ENCODE peak calls at places on chromosome 3, in six cellular contexts. One of them, this sample, is unnamed.

GRCh38 chr3:169865176-169865800 is 4.4 kb downstream of the LRRC31 start:
- DNase-seq in tibial artery: no peak
- DNase-seq in CD8-positive, alpha-beta memory T cell: no peak
- DNase-seq in heart left ventricle: no peak
- DNase-seq in fibroblast of lung: no peak
- DNase-seq in uterus: no peak
- DNase-seq in this sample: no peak

GRCh38 chr3:22704571-22705354 is 498.4 kb upstream of the UBE2E2 start:
- DNase-seq in CD8-positive, alpha-beta memory T cell: no peak
- DNase-seq in heart left ventricle: no peak
- DNase-seq in tibial artery: no peak
- DNase-seq in fibroblast of lung: no peak
- DNase-seq in uterus: no peak
- DNase-seq in this sample: no peak

GRCh38 chr3:36653095-36653494 is 111.3 kb downstream of the DCLK3 start:
- DNase-seq in tibial artery: no peak
- DNase-seq in fibroblast of lung: peak; percentile 56
- DNase-seq in heart left ventricle: no peak
- DNase-seq in CD8-positive, alpha-beta memory T cell: no peak
- DNase-seq in uterus: no peak
- DNase-seq in this sample: no peak

GRCh38 chr3:159854500-159855124 is 134.0 kb upstream of the IL12A start:
- DNase-seq in tibial artery: no peak
- DNase-seq in heart left ventricle: no peak
- DNase-seq in CD8-positive, alpha-beta memory T cell: no peak
- DNase-seq in fibroblast of lung: peak; percentile 99
- DNase-seq in uterus: no peak
- DNase-seq in this sample: no peak

GRCh38 chr3:30511524-30512278 is 94.7 kb upstream of the TGFBR2 start:
- DNase-seq in uterus: no peak
- DNase-seq in CD8-positive, alpha-beta memory T cell: no peak
- DNase-seq in tibial artery: no peak
- DNase-seq in fibroblast of lung: peak; percentile 99
- DNase-seq in heart left ventricle: no peak
- DNase-seq in this sample: no peak

GRCh38 chr3:90035643-90036042 is 928.2 kb downstream of the EPHA3 start:
- DNase-seq in tibial artery: no peak
- DNase-seq in fibroblast of lung: no peak
- DNase-seq in CD8-positive, alpha-beta memory T cell: no peak
- DNase-seq in uterus: no peak
- DNase-seq in heart left ventricle: no peak
- DNase-seq in this sample: no peak

GRCh38 chr3:43015572-43016512 is 36.7 kb downstream of the GASK1A start:
- DNase-seq in heart left ventricle: no peak
- DNase-seq in tibial artery: no peak
- DNase-seq in uterus: no peak
- DNase-seq in fibroblast of lung: no peak
- DNase-seq in CD8-positive, alpha-beta memory T cell: peak; percentile 50
- DNase-seq in this sample: no peak

GRCh38 chr3:184336484-184337230 is 743 bp upstream of the FAM131A start:
- DNase-seq in tibial artery: peak; percentile 77
- DNase-seq in CD8-positive, alpha-beta memory T cell: no peak
- DNase-seq in uterus: peak; percentile 39
- DNase-seq in heart left ventricle: peak; percentile 58
- DNase-seq in fibroblast of lung: peak; percentile 68
- DNase-seq in this sample: no peak

GRCh38 chr3:65814883-65815578 is 223.7 kb downstream of the MAGI1 start:
- DNase-seq in CD8-positive, alpha-beta memory T cell: no peak
- DNase-seq in heart left ventricle: no peak
- DNase-seq in tibial artery: no peak
- DNase-seq in uterus: no peak
- DNase-seq in fibroblast of lung: no peak
- DNase-seq in this sample: no peak

GRCh38 chr3:65820600-65820999 is 218.1 kb downstream of the MAGI1 start:
- DNase-seq in CD8-positive, alpha-beta memory T cell: no peak
- DNase-seq in heart left ventricle: no peak
- DNase-seq in tibial artery: no peak
- DNase-seq in uterus: no peak
- DNase-seq in fibroblast of lung: no peak
- DNase-seq in this sample: no peak

GRCh38 chr3:65819896-65820295 is 218.8 kb downstream of the MAGI1 start:
- DNase-seq in CD8-positive, alpha-beta memory T cell: no peak
- DNase-seq in heart left ventricle: no peak
- DNase-seq in uterus: no peak
- DNase-seq in tibial artery: no peak
- DNase-seq in fibroblast of lung: no peak
- DNase-seq in this sample: no peak
- H3K4me1 ChIP-seq in CD8-positive, alpha-beta memory T cell: no peaks in the 10 kb centered on the region
- H3K4me1 ChIP-seq in heart left ventricle: no peaks in the 10 kb centered on the region
- H3K4me1 ChIP-seq in uterus: no peaks in the 10 kb centered on the region
- H3K4me1 ChIP-seq in tibial artery: no peaks in the 10 kb centered on the region
- H3K4me1 ChIP-seq in fibroblast of lung: no peaks in the 10 kb centered on the region
- H3K4me1 ChIP-seq in this sample: no peaks in the 10 kb centered on the region

GRCh38 chr3:187739125-187739560 is 6.1 kb downstream of the BCL6 start:
- DNase-seq in uterus: no peak
- DNase-seq in heart left ventricle: peak; percentile 51
- DNase-seq in tibial artery: peak; percentile 78
- DNase-seq in fibroblast of lung: peak; percentile 28
- DNase-seq in CD8-positive, alpha-beta memory T cell: no peak
- DNase-seq in this sample: peak; percentile 94

GRCh38 chr3:187740446-187741399 is 4.5 kb downstream of the BCL6 start:
- DNase-seq in uterus: peak; percentile 78
- DNase-seq in CD8-positive, alpha-beta memory T cell: peak; percentile 60
- DNase-seq in fibroblast of lung: peak; percentile 79
- DNase-seq in tibial artery: peak; percentile 85
- DNase-seq in heart left ventricle: peak; percentile 76
- DNase-seq in this sample: peak; percentile 94

GRCh38 chr3:187738400-187739124 is 6.7 kb downstream of the BCL6 start:
- DNase-seq in fibroblast of lung: peak; percentile 88
- DNase-seq in CD8-positive, alpha-beta memory T cell: peak; percentile 65
- DNase-seq in tibial artery: peak; percentile 96
- DNase-seq in uterus: peak; percentile 88
- DNase-seq in heart left ventricle: peak; percentile 93
- DNase-seq in this sample: peak; percentile 98

GRCh38 chr3:187738089-187738399 is 7.2 kb downstream of the BCL6 start:
- DNase-seq in tibial artery: no peak
- DNase-seq in fibroblast of lung: no peak
- DNase-seq in CD8-positive, alpha-beta memory T cell: no peak
- DNase-seq in heart left ventricle: no peak
- DNase-seq in uterus: no peak
- DNase-seq in this sample: no peak

DNA sequence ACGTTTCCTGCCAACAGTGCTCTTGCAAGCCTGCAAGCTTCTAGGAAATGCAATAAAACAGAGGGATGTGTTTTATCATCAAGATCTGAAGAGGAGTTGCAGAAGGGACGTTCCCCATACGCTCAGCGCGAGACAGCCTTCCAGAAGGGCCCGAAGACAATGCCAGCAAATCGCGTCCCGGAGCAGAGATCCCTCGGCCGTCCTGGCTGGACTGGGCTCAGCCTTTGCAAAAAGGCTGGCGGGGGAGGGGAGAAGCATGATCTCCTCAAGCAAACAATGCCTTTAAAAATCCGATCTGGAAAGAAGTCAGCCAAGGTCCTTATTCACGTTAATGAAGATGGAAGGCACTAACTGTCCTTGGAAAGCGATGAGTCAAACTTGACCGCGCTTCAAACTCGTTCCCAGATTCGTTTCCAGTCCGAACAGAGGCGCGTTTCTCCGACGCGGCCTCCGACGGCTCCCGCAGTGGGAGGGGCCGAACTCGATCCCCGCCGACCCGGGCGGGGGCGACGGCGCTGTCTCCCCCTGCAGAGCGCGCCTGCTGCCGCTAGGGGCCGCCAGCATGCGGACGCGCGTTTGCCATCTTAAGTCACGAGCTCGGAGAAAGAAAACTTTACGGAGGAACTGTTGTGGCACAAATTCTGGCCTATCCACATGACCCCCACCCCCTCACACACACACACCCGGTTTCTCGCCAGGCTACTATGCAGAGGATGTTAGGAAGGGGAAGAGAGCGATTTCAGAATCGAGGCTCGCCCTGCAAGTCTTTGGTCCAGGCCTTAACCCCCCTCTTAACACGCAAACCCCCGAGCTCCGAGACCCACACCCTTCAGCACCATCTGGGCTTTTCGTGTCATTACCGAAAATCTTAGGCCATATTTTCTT is 5.5 kb downstream of the BCL6 start:
- DNase-seq in tibial artery: peak; percentile 93
- DNase-seq in heart left ventricle: peak; percentile 79
- DNase-seq in fibroblast of lung: peak; percentile 94
- DNase-seq in CD8-positive, alpha-beta memory T cell: peak; percentile 73
- DNase-seq in uterus: peak; percentile 95
- DNase-seq in this sample: peak; percentile 98
- H3K4me1 ChIP-seq in tibial artery: peaks cover 30% of the 10 kb centered on the region
- H3K4me1 ChIP-seq in heart left ventricle: peaks cover 28% of the 10 kb centered on the region
- H3K4me1 ChIP-seq in fibroblast of lung: peaks cover 27% of the 10 kb centered on the region
- H3K4me1 ChIP-seq in CD8-positive, alpha-beta memory T cell: peaks cover 30% of the 10 kb centered on the region
- H3K4me1 ChIP-seq in uterus: peaks cover 7% of the 10 kb centered on the region
- H3K4me1 ChIP-seq in this sample: peaks cover 63% of the 10 kb centered on the region

GRCh38 chr3:114496466-114496865 is 202.6 kb downstream of the TIGIT start:
- DNase-seq in fibroblast of lung: no peak
- DNase-seq in uterus: no peak
- DNase-seq in tibial artery: no peak
- DNase-seq in CD8-positive, alpha-beta memory T cell: no peak
- DNase-seq in heart left ventricle: no peak
- DNase-seq in this sample: no peak

GRCh38 chr3:114498779-114499370 is 205.0 kb downstream of the TIGIT start:
- DNase-seq in heart left ventricle: peak; percentile 64
- DNase-seq in uterus: no peak
- DNase-seq in fibroblast of lung: peak; percentile 95
- DNase-seq in tibial artery: no peak
- DNase-seq in CD8-positive, alpha-beta memory T cell: no peak
- DNase-seq in this sample: no peak

GRCh38 chr3:114502204-114502603 is 208.4 kb downstream of the TIGIT start:
- DNase-seq in uterus: no peak
- DNase-seq in tibial artery: no peak
- DNase-seq in CD8-positive, alpha-beta memory T cell: no peak
- DNase-seq in fibroblast of lung: no peak
- DNase-seq in heart left ventricle: no peak
- DNase-seq in this sample: no peak

GRCh38 chr3:114496874-114497273 is 203.0 kb downstream of the TIGIT start:
- DNase-seq in heart left ventricle: peak; percentile 33
- DNase-seq in fibroblast of lung: peak; percentile 44
- DNase-seq in uterus: no peak
- DNase-seq in tibial artery: no peak
- DNase-seq in CD8-positive, alpha-beta memory T cell: no peak
- DNase-seq in this sample: no peak

GRCh38 chr3:114499986-114500385 is 206.2 kb downstream of the TIGIT start:
- DNase-seq in CD8-positive, alpha-beta memory T cell: peak; percentile 54
- DNase-seq in uterus: no peak
- DNase-seq in fibroblast of lung: peak; percentile 81
- DNase-seq in heart left ventricle: no peak
- DNase-seq in tibial artery: no peak
- DNase-seq in this sample: no peak
- H3K4me1 ChIP-seq in CD8-positive, alpha-beta memory T cell: peaks cover 8% of the 10 kb centered on the region
- H3K4me1 ChIP-seq in uterus: no peaks in the 10 kb centered on the region
- H3K4me1 ChIP-seq in fibroblast of lung: peaks cover 7% of the 10 kb centered on the region
- H3K4me1 ChIP-seq in heart left ventricle: peaks cover 4% of the 10 kb centered on the region
- H3K4me1 ChIP-seq in tibial artery: peaks cover 14% of the 10 kb centered on the region
- H3K4me1 ChIP-seq in this sample: peaks cover 48% of the 10 kb centered on the region

GRCh38 chr3:58015524-58015915 is 7.3 kb downstream of the FLNB start:
- DNase-seq in fibroblast of lung: no peak
- DNase-seq in heart left ventricle: no peak
- DNase-seq in CD8-positive, alpha-beta memory T cell: no peak
- DNase-seq in tibial artery: no peak
- DNase-seq in uterus: no peak
- DNase-seq in this sample: no peak
- H3K4me1 ChIP-seq in fibroblast of lung: peaks cover 18% of the 10 kb centered on the region
- H3K4me1 ChIP-seq in heart left ventricle: peaks cover 29% of the 10 kb centered on the region
- H3K4me1 ChIP-seq in CD8-positive, alpha-beta memory T cell: peaks cover 14% of the 10 kb centered on the region
- H3K4me1 ChIP-seq in tibial artery: peaks cover 45% of the 10 kb centered on the region
- H3K4me1 ChIP-seq in uterus: peaks cover 16% of the 10 kb centered on the region
- H3K4me1 ChIP-seq in this sample: peaks cover 100% of the 10 kb centered on the region

DNA sequence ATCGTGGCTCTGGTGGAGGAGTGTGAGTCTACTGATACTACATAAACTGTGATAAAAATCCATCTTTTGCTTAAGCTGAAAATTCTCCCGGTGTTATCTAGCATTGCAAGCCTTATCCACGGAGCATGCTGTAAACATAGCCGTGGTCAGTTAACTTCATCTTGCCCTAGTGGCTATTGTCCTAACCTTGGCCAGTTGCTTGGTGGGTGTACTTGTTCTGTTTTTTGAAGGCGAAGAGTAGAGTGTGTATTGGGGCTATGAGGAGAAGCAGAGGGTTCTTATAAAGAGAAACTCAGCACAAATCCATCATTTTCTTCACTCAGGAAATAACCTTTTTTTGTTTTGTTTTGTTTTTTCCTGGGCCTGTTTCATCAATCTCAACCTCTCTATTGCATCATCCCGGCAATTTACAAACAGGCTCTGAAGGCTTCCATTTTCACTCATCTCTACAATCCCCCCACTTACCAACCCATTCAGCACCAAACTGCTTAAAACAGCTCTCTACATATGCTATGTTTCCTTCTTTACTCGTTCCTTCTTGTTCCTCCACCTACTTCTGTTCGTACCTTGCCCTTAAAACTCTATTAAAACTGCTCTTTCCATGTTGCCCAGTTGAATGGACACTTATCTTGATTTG is 135.5 kb upstream of the PTX3 start:
- DNase-seq in fibroblast of lung: no peak
- DNase-seq in tibial artery: no peak
- DNase-seq in CD8-positive, alpha-beta memory T cell: no peak
- DNase-seq in heart left ventricle: no peak
- DNase-seq in uterus: no peak
- DNase-seq in this sample: no peak
- H3K4me1 ChIP-seq in fibroblast of lung: no peaks in the 10 kb centered on the region
- H3K4me1 ChIP-seq in tibial artery: no peaks in the 10 kb centered on the region
- H3K4me1 ChIP-seq in CD8-positive, alpha-beta memory T cell: no peaks in the 10 kb centered on the region
- H3K4me1 ChIP-seq in heart left ventricle: no peaks in the 10 kb centered on the region
- H3K4me1 ChIP-seq in uterus: no peaks in the 10 kb centered on the region
- H3K4me1 ChIP-seq in this sample: no peaks in the 10 kb centered on the region

DNA sequence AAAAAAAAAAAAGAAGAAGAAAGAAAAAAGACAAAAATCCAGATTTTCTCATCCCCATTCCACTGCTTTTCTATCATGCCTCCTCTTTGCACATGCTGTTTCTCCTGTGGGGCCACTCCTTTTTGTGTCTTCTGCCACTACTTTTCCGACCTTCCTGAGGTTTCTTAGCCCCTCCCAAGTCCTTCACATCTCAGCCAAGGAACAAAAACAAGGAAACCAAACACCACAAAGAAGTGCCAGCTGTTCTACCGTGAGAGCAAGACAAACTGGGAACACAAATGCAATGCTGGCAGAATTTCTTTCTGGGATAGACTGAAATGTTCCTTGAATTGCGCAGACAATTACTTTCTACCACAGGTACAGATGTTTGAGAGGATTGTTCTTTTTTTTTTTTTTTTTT is 83.2 kb downstream of the MB21D2 start:
- DNase-seq in fibroblast of lung: peak; percentile 65
- DNase-seq in tibial artery: no peak
- DNase-seq in heart left ventricle: no peak
- DNase-seq in uterus: no peak
- DNase-seq in CD8-positive, alpha-beta memory T cell: no peak
- DNase-seq in this sample: no peak
- H3K4me1 ChIP-seq in fibroblast of lung: peaks cover 17% of the 10 kb centered on the region
- H3K4me1 ChIP-seq in tibial artery: peaks cover 28% of the 10 kb centered on the region
- H3K4me1 ChIP-seq in heart left ventricle: peaks cover 23% of the 10 kb centered on the region
- H3K4me1 ChIP-seq in uterus: peaks cover 4% of the 10 kb centered on the region
- H3K4me1 ChIP-seq in CD8-positive, alpha-beta memory T cell: peaks cover 7% of the 10 kb centered on the region
- H3K4me1 ChIP-seq in this sample: peaks cover 50% of the 10 kb centered on the region

DNA sequence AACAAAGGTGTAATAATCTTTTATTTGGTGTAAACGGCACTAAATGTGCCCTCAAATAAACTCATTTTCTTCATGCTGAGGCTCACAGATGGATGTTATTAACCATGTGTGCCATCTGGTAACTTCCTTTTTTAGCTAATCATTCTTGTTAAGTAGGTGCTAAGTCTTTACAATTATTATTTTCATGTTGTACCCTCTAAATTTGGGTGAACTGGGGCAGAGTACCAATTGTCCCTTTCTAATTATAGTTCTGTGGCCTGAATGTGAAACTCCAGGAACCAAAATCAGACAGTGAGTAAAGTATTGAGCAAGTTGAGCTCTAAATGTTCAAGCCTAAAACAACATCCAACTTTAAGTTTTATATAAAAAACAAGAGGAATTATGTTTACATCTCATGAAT is 220.7 kb upstream of the CADM2 start:
- DNase-seq in uterus: no peak
- DNase-seq in fibroblast of lung: no peak
- DNase-seq in tibial artery: no peak
- DNase-seq in CD8-positive, alpha-beta memory T cell: no peak
- DNase-seq in heart left ventricle: no peak
- DNase-seq in this sample: no peak
- H3K4me1 ChIP-seq in uterus: no peaks in the 10 kb centered on the region
- H3K4me1 ChIP-seq in fibroblast of lung: no peaks in the 10 kb centered on the region
- H3K4me1 ChIP-seq in tibial artery: no peaks in the 10 kb centered on the region
- H3K4me1 ChIP-seq in CD8-positive, alpha-beta memory T cell: no peaks in the 10 kb centered on the region
- H3K4me1 ChIP-seq in heart left ventricle: no peaks in the 10 kb centered on the region
- H3K4me1 ChIP-seq in this sample: peaks cover 6% of the 10 kb centered on the region

This sample was measured in esophagus muscularis mucosa.